ENCODE peak calls at places on chromosomes 12 and 14, in eight cellular contexts. P is astrocyte of the spinal cord; K is right lobe of liver; R is skeletal muscle cell; F is body of pancreas; V is activated CD4-positive, alpha-beta T cell treated with anti-CD3 and anti-CD28 coated beads, Interleukin-2, amount 10 ng/mL, durations not matched to agents 7 days and 5 days; U is uterus; B is nucleus accumbens. S is an unnamed sample.

GRCh38 chr14:77002889-77003288 is 25.6 kb downstream of the IRF2BPL start:
- DNase-seq in R (no peak), B (no peak), F (no peak), V (no peak), K (peak), U (no peak), P (no peak), S (no peak)

GRCh38 chr12:94534761-94535613 is 75.3 kb upstream of the CEP83 start:
- DNase-seq in B (no peak), U (no peak), R (no peak), K (no peak), F (no peak), V (no peak), P (no peak), S (no peak)

GRCh38 chr12:51592034-51592705 is 1.1 kb downstream of the SCN8A start:
- DNase-seq in V (no peak), F (no peak), U (no peak), P (peak), K (no peak), B (no peak), R (peak), S (no peak)

GRCh38 chr12:53299454-53300180 is at the start of gene MYG1:
- DNase-seq in V (peak), R (peak), K (peak), B (peak), U (peak), P (peak), F (peak), S (peak)

GRCh38 chr14:100305446-100306255 is 593 bp downstream of the SLC25A29 start:
- DNase-seq in U (peak), R (no peak), F (peak), V (peak), P (peak), B (peak), K (no peak), S (peak)

GRCh38 chr14:34750670-34751069 is 36.3 kb upstream of the CFL2 start:
- DNase-seq in R (peak), B (no peak), U (no peak), F (no peak), V (no peak), P (peak), K (no peak), S (no peak)

GRCh38 chr12:132161046-132161781 is 17.0 kb downstream of the NOC4L start:
- DNase-seq in F (no peak), R (no peak), B (no peak), U (no peak), V (no peak), K (no peak), P (peak), S (no peak)

GRCh38 chr12:52925717-52926595 is 21.1 kb upstream of the KRT8 start:
- DNase-seq in K (peak), P (no peak), F (peak), V (no peak), R (no peak), U (no peak), B (no peak), S (no peak)

GRCh38 chr14:76773956-76774355 is 12.7 kb downstream of the VASH1 start:
- DNase-seq in F (no peak), P (no peak), R (no peak), U (no peak), B (no peak), V (no peak), K (no peak), S (no peak)

GRCh38 chr12:9604288-9604687 is 3.4 kb downstream of the KLRB1 start:
- DNase-seq in P (no peak), K (no peak), B (no peak), F (no peak), R (no peak), V (no peak), U (no peak), S (no peak)

GRCh38 chr12:55057466-55057865 is 37.7 kb downstream of the NEUROD4 start:
- DNase-seq in F (no peak), U (no peak), K (no peak), P (no peak), R (no peak), B (no peak), V (no peak), S (no peak)

GRCh38 chr12:52274521-52274920 is at the start of gene KRT86:
- DNase-seq in U (no peak), P (no peak), K (no peak), R (no peak), B (no peak), F (no peak), V (no peak), S (no peak)

GRCh38 chr14:103286968-103287850 is 46.8 kb upstream of the EIF5 start:
- DNase-seq in R (no peak), U (no peak), P (no peak), F (no peak), V (no peak), K (no peak), B (no peak), S (no peak)